ENCODE peak calls at places on chromosomes 16 and 17, in ten cellular contexts. E is fibroblast of mammary gland, C is heart left ventricle, M is colonic mucosa, L is HepG2, T is heart right ventricle, K is AG09319, S is testis, I is kidney, O is right atrium auricular region. J is an unnamed sample.

GRCh38 chr17:44187131-44187899 is 543 bp downstream of the TMUB2 start:
- DNase-seq in K (no peak), O (no peak), L (no peak), C (no peak), T (no peak), S (no peak), I (peak), E (peak), M (no peak), J (peak)

GRCh38 chr17:60300949-60301348 is 91.0 kb downstream of the USP32 start:
- DNase-seq in I (no peak), E (no peak), M (no peak), L (no peak), C (no peak), S (no peak), T (no peak), K (no peak), O (no peak), J (no peak)

GRCh38 chr17:68383443-68384321 is 73.6 kb downstream of the WIPI1 start:
- DNase-seq in S (no peak), K (peak), O (no peak), E (peak), C (peak), I (no peak), M (no peak), L (peak), T (no peak), J (no peak)

GRCh38 chr16:3007957-3008748 is 4.6 kb upstream of the CLDN9 start:
- DNase-seq in E (no peak), S (no peak), C (no peak), L (no peak), K (no peak), I (no peak), M (no peak), O (no peak), T (no peak), J (no peak)

GRCh38 chr16:2324296-2324859 is 16.1 kb downstream of the ABCA3 start:
- DNase-seq in E (no peak), L (no peak), C (no peak), I (no peak), K (no peak), O (no peak), S (no peak), T (no peak), M (no peak), J (no peak)

GRCh38 chr16:66551362-66551761 is 1.0 kb upstream of the CKLF start:
- DNase-seq in T (no peak), I (no peak), M (peak), E (peak), C (no peak), L (peak), O (no peak), K (no peak), S (no peak), J (no peak)

GRCh38 chr17:79915850-79916430 is 76.7 kb upstream of the CBX4 start:
- DNase-seq in C (peak), S (no peak), K (no peak), M (peak), I (peak), E (peak), T (peak), O (no peak), L (peak), J (no peak)

GRCh38 chr17:78815696-78816095 is 24.9 kb downstream of the USP36 start:
- DNase-seq in I (no peak), C (no peak), O (no peak), M (no peak), E (no peak), K (no peak), T (no peak), S (no peak), L (no peak), J (no peak)

GRCh38 chr16:75097941-75098897 is 18.4 kb downstream of the LDHD start:
- DNase-seq in C (no peak), K (no peak), I (peak), O (no peak), M (no peak), T (no peak), E (no peak), S (no peak), L (no peak), J (no peak)

GRCh38 chr16:71762186-71762585 is 37.7 kb upstream of the PHLPP2 start:
- DNase-seq in I (no peak), O (no peak), S (no peak), C (no peak), K (no peak), E (peak), M (no peak), T (no peak), L (no peak), J (no peak)

GRCh38 chr17:27496005-27496404 is 39.8 kb downstream of the KSR1 start:
- DNase-seq in T (no peak), M (no peak), L (no peak), C (no peak), S (no peak), O (no peak), K (no peak), E (no peak), I (no peak), J (no peak)

GRCh38 chr17:65074778-65075250 is 18.3 kb upstream of the GNA13 start:
- DNase-seq in T (peak), L (peak), C (peak), M (peak), O (peak), E (no peak), I (peak), K (no peak), S (peak), J (no peak)

GRCh38 chr16:75305364-75306101 is 54.1 kb upstream of the BCAR1 start:
- DNase-seq in C (peak), T (peak), I (peak), K (peak), E (peak), L (peak), S (peak), O (peak), M (peak), J (peak)

GRCh38 chr16:3112058-3112880 is at the start of gene ZNF205:
- DNase-seq in E (peak), O (peak), L (peak), S (peak), K (no peak), I (peak), C (peak), M (peak), T (peak), J (peak)

GRCh38 chr17:29273924-29274323 is 20.0 kb downstream of the NUFIP2 start:
- DNase-seq in I (no peak), C (no peak), S (no peak), K (no peak), L (peak), T (no peak), O (no peak), E (no peak), M (no peak), J (no peak)

GRCh38 chr16:72508196-72508595 is 336.2 kb upstream of the PMFBP1 start:
- DNase-seq in E (peak), S (no peak), M (no peak), O (no peak), K (no peak), C (no peak), T (no peak), L (no peak), I (no peak), J (no peak)

GRCh38 chr16:546909-547770 is 13.1 kb upstream of the PRR35 start:
- DNase-seq in M (peak), C (peak), T (peak), L (no peak), E (peak), I (peak), O (no peak), S (peak), K (no peak), J (no peak)

DNA sequence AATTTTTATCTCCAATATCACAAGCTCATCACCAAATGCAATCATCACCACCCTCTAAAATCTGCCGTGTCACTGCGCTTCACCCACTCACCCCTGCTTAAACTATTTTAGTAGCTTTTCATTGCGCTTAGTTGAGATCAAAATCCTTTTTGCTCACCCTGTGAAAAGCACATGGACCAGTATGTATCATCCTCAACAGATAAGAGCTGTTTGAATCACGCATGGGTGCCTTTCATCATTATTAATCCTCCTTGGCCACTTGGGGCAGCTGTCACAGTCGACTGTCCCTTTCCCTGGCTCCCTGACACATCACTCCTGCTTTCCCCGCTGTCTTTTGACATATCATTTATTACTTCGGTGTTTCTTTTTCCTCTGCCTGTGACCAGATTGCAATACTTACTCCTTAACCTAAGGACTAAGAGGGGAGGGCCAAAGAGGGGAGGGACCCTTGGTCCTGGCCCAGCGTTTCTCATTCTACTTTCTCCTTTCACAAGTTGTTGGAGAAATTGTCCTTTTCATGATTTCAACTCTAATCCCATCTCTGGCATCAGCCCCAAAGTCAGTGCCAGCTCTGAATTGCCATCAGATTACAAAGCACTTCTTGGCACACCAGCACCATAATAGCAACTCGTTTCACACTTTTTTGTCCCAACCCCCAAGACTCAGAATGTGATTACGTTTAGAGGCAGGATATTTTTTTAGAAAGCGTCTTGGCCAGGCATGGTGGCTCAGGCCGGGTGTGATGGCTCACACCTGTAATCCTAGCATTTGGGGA is 8.6 kb upstream of the KDM6B start:
- DNase-seq in S (no peak), I (no peak), E (no peak), T (no peak), O (no peak), K (no peak), M (no peak), L (peak), C (no peak), J (no peak)
- TF ChIP-seq CTCF in S (no peak), I (no peak), E (no peak), T (peak), O (no peak), K (no peak), M (no peak), L (peak), C (no peak), J (no peak)

GRCh38 chr17:77456271-77456950 is 315.6 kb downstream of the SEC14L1 start:
- DNase-seq in C (no peak), T (no peak), O (no peak), M (no peak), I (no peak), K (no peak), L (no peak), S (no peak), E (no peak), J (no peak)

GRCh38 chr17:77453613-77454559 is 313.1 kb downstream of the SEC14L1 start:
- DNase-seq in E (no peak), T (no peak), M (peak), C (no peak), L (peak), I (no peak), K (no peak), S (no peak), O (no peak), J (no peak)

GRCh38 chr17:77454560-77455095 is 313.9 kb downstream of the SEC14L1 start:
- DNase-seq in L (peak), I (no peak), O (no peak), M (no peak), T (no peak), K (no peak), C (no peak), S (no peak), E (no peak), J (no peak)

GRCh38 chr17:77455878-77456234 is 315.1 kb downstream of the SEC14L1 start:
- DNase-seq in S (no peak), L (no peak), E (no peak), C (no peak), I (no peak), K (no peak), T (no peak), M (no peak), O (no peak), J (no peak)

DNA sequence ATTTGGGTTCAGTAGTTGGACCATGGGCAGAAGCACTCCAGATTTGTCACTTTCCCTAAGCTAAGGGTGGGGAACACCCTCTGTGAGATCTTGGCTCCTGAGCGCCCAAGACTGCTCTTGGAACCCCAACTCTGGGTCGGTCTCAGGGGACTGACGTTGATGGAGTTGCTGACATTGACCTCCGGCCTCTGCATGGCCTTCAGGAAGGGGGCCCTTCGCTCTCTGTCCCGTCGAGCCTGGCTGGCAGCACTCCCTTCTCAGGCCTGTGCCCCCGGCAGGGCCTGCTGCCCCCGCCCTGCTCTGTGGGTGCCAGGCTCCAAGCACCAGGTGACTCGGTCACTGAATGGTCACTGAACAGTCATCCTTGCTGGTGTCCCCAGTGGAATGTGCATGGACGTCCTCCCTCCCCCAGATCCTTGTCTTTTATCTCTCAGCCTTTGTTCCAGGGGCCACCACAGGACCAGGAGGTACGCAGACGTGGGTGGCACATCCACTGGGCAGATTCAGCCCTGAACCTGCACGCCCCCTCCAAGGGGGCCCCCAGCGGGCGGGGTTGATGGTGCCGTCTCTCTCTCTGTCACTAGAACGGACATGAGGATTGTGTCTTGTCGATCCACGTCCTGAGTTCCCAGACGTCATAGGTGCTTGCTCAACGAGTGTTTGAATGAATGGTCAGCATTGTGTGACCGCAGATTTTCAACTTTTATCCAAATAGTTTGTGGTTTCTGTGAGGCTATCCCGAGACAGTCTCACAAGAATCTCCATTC is 314.5 kb downstream of the SEC14L1 start:
- DNase-seq in M (no peak), S (peak), E (peak), O (no peak), T (no peak), K (no peak), C (no peak), L (peak), I (no peak), J (no peak)
- TF ChIP-seq CTCF in M (no peak), S (no peak), E (no peak), O (no peak), T (no peak), K (no peak), C (no peak), L (no peak), I (no peak), J (no peak)

GRCh38 chr17:82668024-82668630 is 19.9 kb upstream of the WDR45B start:
- DNase-seq in M (no peak), S (no peak), I (no peak), K (no peak), T (no peak), L (no peak), C (no peak), E (no peak), O (no peak), J (no peak)

GRCh38 chr17:82666931-82667667 is 18.9 kb upstream of the WDR45B start:
- DNase-seq in K (no peak), T (no peak), M (no peak), E (no peak), L (no peak), O (no peak), C (no peak), I (no peak), S (no peak), J (no peak)

GRCh38 chr17:82670661-82671060 is 22.4 kb upstream of the WDR45B start:
- DNase-seq in C (no peak), E (no peak), O (no peak), K (no peak), L (no peak), I (no peak), M (no peak), S (no peak), T (no peak), J (no peak)

GRCh38 chr17:82667668-82668000 is 19.4 kb upstream of the WDR45B start:
- DNase-seq in M (no peak), O (no peak), I (no peak), T (no peak), C (no peak), E (no peak), K (no peak), L (no peak), S (no peak), J (no peak)

DNA sequence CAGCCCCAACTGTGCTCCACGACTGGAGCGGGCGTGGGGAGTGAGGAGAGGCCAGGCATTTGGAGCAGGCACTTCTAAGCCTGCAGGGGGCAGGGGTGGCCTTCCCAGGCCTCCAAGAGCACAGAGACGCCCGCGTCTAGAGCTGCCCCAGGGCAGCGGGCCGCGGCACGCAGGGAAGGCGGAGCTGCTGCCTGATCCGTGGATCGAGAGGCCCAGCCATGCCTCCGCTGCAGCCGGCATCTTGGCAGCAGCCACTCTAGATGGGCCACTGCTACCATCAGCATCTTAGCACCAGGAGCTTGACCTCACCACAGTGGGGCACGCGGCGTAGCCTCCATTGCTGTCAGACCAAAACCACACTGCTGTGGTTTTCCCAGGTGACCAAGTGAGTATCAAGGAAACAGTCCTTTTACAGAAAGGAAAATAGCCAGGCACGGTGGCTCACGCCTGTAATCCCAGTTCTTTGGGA is 20.4 kb upstream of the WDR45B start:
- DNase-seq in L (peak), T (peak), K (peak), E (peak), O (no peak), I (no peak), S (peak), C (peak), M (peak), J (no peak)
- TF ChIP-seq CTCF in L (peak), T (peak), K (peak), E (peak), O (peak), I (peak), S (peak), C (peak), M (peak), J (no peak)

DNA sequence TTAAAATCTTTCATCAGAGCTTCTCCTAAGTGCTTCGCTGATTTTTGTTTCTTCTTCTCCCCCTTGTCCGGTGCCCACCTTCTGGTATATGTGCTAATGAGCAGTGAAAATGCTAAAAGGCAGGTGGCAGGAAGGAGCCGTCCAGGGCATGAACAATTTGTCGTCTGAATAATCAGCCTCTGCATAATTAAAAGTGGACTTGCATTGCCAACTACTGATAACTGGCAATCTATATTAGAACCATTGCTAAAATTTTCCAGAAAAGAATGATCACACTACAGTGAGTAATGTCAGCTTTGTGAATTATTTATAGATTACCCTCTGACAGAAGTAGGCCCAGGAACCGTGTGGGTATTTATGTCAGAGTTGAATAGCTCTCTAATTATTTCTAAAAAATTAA is 28.1 kb downstream of the SERPINF1 start:
- DNase-seq in E (no peak), O (no peak), T (no peak), C (no peak), S (no peak), K (no peak), L (no peak), I (peak), M (no peak), J (no peak)
- TF ChIP-seq CTCF in E (no peak), O (no peak), T (peak), C (peak), S (no peak), K (no peak), L (no peak), I (no peak), M (no peak), J (no peak)

GRCh38 chr16:31214705-31215286 is 877 bp downstream of the TRIM72 start:
- DNase-seq in M (no peak), S (no peak), T (no peak), E (no peak), I (peak), O (no peak), K (no peak), L (no peak), C (no peak), J (no peak)

GRCh38 chr16:31215287-31216115 is 1.4 kb downstream of the PYDC1 start:
- DNase-seq in T (peak), L (peak), I (peak), S (peak), K (no peak), C (peak), M (peak), E (peak), O (no peak), J (no peak)

GRCh38 chr16:31216116-31216469 is 842 bp downstream of the PYDC1 start:
- DNase-seq in O (no peak), I (no peak), E (no peak), S (no peak), T (no peak), M (no peak), C (no peak), L (no peak), K (no peak), J (no peak)

GRCh38 chr16:31213342-31213741 is 577 bp upstream of the TRIM72 start:
- DNase-seq in K (no peak), O (no peak), M (no peak), T (no peak), E (no peak), I (no peak), L (no peak), S (no peak), C (no peak), J (no peak)

DNA sequence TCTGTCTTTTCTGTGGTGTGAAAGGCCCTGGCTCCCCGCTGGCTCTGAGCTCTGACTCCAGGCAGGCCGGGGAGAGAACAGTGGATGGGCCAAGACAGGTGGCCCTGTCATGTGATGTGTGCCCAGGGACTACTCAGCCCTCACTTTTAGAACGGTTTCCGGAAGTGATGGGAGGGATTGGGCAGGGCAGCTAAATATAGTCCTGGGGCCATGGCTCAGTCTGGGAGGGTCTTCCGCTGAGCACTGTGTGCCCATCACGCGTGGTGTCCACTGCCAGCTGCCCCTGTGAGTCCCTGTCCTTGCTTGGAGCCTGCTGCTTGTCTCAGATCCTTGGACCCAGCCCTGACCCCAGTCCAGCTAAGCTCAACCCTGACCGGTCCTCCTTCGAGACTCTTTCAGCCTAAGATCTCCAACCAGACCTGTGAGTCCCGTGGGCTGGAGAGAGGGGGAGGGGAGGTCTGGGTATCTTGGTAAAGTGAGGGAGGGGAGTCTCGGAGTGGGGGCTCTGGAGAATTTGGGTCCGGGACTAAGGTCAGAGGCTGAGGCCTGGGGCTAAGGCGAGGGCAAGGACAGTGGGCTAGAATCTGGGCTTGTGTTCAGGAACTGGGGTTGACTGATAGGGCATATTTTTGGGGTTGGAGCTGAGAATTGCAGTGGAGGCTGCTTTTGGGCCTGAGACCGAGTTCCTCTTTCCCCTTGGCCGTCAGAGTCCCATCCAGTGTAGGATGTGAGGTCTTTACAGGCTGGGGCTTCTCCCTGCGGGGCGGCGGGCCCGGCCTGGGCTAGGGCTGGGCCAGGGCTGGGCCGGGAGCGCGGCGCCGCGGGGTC is at the start of gene TRIM72:
- DNase-seq in L (no peak), C (no peak), T (no peak), E (no peak), S (no peak), K (no peak), O (no peak), M (no peak), I (no peak), J (no peak)
- TF ChIP-seq CTCF in L (no peak), C (no peak), T (no peak), E (no peak), S (no peak), K (no peak), O (no peak), M (no peak), I (no peak), J (no peak)